ENCODE peak calls at places on chromosomes 6 and 20, in nine cellular contexts. X, Z, B, J, C, G, K, L and I are unnamed samples.

GRCh38 chr6:107956586-107957164 is 1.3 kb downstream of the SEC63 start:
- DNase-seq in X (no peak), Z (peak), B (peak), J (peak), C (no peak), G (no peak), K (no peak), L (no peak), I (no peak)

GRCh38 chr6:141492885-141493284 is 639.8 kb upstream of the GJE1 start:
- DNase-seq in X (no peak), Z (no peak), B (no peak), J (no peak), C (no peak), G (no peak), K (no peak), L (no peak), I (no peak)

GRCh38 chr6:160956300-160957035 is 35.1 kb upstream of the MAP3K4 start:
- DNase-seq in X (no peak), Z (no peak), B (no peak), J (no peak), C (no peak), G (no peak), K (no peak), L (no peak), I (no peak)

GRCh38 chr20:40563296-40563950 is 125.6 kb downstream of the MAFB start:
- DNase-seq in X (no peak), Z (no peak), B (peak), J (no peak), C (no peak), G (no peak), K (no peak), L (no peak), I (peak)

GRCh38 chr6:6749791-6750434 is 161.4 kb downstream of the LY86 start:
- DNase-seq in X (no peak), Z (no peak), B (peak), J (peak), C (peak), G (no peak), K (no peak), L (peak), I (peak)

GRCh38 chr6:51137777-51138176 is 319.1 kb downstream of the TFAP2B start:
- DNase-seq in X (no peak), Z (no peak), B (no peak), J (peak), C (no peak), G (no peak), K (no peak), L (no peak), I (no peak)

GRCh38 chr20:47668313-47669156 is 116.7 kb downstream of the SULF2 start:
- DNase-seq in X (no peak), Z (no peak), B (no peak), J (no peak), C (no peak), G (no peak), K (no peak), L (no peak), I (no peak)

GRCh38 chr20:1816384-1817381 is 78.5 kb upstream of the SIRPA start:
- DNase-seq in X (no peak), Z (no peak), B (peak), J (peak), C (no peak), G (no peak), K (peak), L (peak), I (peak)

GRCh38 chr20:25310921-25311728 is 63.2 kb downstream of the PYGB start:
- DNase-seq in X (no peak), Z (peak), B (peak), J (peak), C (no peak), G (no peak), K (no peak), L (no peak), I (peak)

GRCh38 chr6:30915591-30915946 is 1.5 kb downstream of the VARS2 start:
- DNase-seq in X (no peak), Z (peak), B (peak), J (peak), C (no peak), G (peak), K (peak), L (peak), I (peak)

GRCh38 chr6:139109558-139109957 is 25.3 kb upstream of the HECA start:
- DNase-seq in X (no peak), Z (no peak), B (peak), J (no peak), C (no peak), G (peak), K (peak), L (no peak), I (no peak)

GRCh38 chr6:87154641-87155271 is 609 bp upstream of the ZNF292 start:
- DNase-seq in X (peak), Z (peak), B (peak), J (peak), C (no peak), G (no peak), K (peak), L (peak), I (peak)

GRCh38 chr6:108760158-108761050 is 87.8 kb upstream of the ARMC2 start:
- DNase-seq in X (no peak), Z (no peak), B (peak), J (no peak), C (no peak), G (no peak), K (no peak), L (peak), I (no peak)

GRCh38 chr6:37357288-37357687 is 3.5 kb downstream of the RNF8 start:
- DNase-seq in X (no peak), Z (no peak), B (no peak), J (no peak), C (no peak), G (no peak), K (no peak), L (no peak), I (no peak)

GRCh38 chr6:11732036-11732545 is 46.5 kb downstream of the ADTRP start:
- DNase-seq in X (no peak), Z (peak), B (peak), J (no peak), C (peak), G (no peak), K (peak), L (peak), I (no peak)

GRCh38 chr6:135883045-135883444 is 31.5 kb downstream of the PDE7B start:
- DNase-seq in X (no peak), Z (no peak), B (peak), J (peak), C (no peak), G (no peak), K (no peak), L (no peak), I (no peak)

GRCh38 chr20:36728986-36729385 is 16.9 kb downstream of the NDRG3 start:
- DNase-seq in X (no peak), Z (peak), B (peak), J (peak), C (no peak), G (no peak), K (peak), L (no peak), I (peak)

GRCh38 chr6:121592955-121593665 is 157.7 kb downstream of the GJA1 start:
- DNase-seq in X (no peak), Z (no peak), B (no peak), J (no peak), C (no peak), G (no peak), K (no peak), L (no peak), I (no peak)

GRCh38 chr20:57090590-57091560 is 175.6 kb downstream of the BMP7 start:
- DNase-seq in X (no peak), Z (no peak), B (no peak), J (no peak), C (no peak), G (no peak), K (no peak), L (no peak), I (no peak)

GRCh38 chr6:84052204-84052882 is 18.8 kb downstream of the MRAP2 start:
- DNase-seq in X (no peak), Z (no peak), B (peak), J (peak), C (no peak), G (peak), K (no peak), L (peak), I (no peak)

GRCh38 chr20:59402697-59403096 is 102.3 kb downstream of the EDN3 start:
- DNase-seq in X (no peak), Z (no peak), B (no peak), J (no peak), C (no peak), G (no peak), K (no peak), L (no peak), I (no peak)

GRCh38 chr20:39600156-39600555 is 638.0 kb downstream of the DHX35 start:
- DNase-seq in X (no peak), Z (no peak), B (no peak), J (no peak), C (no peak), G (no peak), K (no peak), L (no peak), I (no peak)

GRCh38 chr6:121516331-121516730 is 80.9 kb downstream of the GJA1 start:
- DNase-seq in X (no peak), Z (no peak), B (peak), J (peak), C (no peak), G (no peak), K (no peak), L (no peak), I (peak)

GRCh38 chr6:149134531-149134933 is 183.0 kb upstream of the TAB2 start:
- DNase-seq in X (no peak), Z (no peak), B (peak), J (no peak), C (no peak), G (no peak), K (no peak), L (no peak), I (no peak)

GRCh38 chr20:52231230-52231746 is 39.7 kb upstream of the ZFP64 start:
- DNase-seq in X (no peak), Z (no peak), B (no peak), J (peak), C (no peak), G (no peak), K (no peak), L (no peak), I (no peak)

GRCh38 chr6:4185419-4185818 is 50.0 kb upstream of the ECI2 start:
- DNase-seq in X (no peak), Z (no peak), B (no peak), J (no peak), C (peak), G (no peak), K (peak), L (no peak), I (no peak)

GRCh38 chr6:97901531-97901930 is 618.5 kb upstream of the MMS22L start:
- DNase-seq in X (no peak), Z (no peak), B (no peak), J (no peak), C (no peak), G (no peak), K (no peak), L (no peak), I (peak)

GRCh38 chr6:87904041-87904440 is 143.6 kb upstream of the SPACA1 start:
- DNase-seq in X (no peak), Z (no peak), B (no peak), J (no peak), C (no peak), G (no peak), K (no peak), L (no peak), I (no peak)

GRCh38 chr6:124958149-124958548 is 4.1 kb upstream of the RNF217 start:
- DNase-seq in X (no peak), Z (no peak), B (no peak), J (no peak), C (no peak), G (no peak), K (no peak), L (no peak), I (no peak)

GRCh38 chr6:13452346-13453171 is 34.8 kb downstream of the GFOD1 start:
- DNase-seq in X (no peak), Z (no peak), B (no peak), J (no peak), C (no peak), G (no peak), K (no peak), L (no peak), I (no peak)

GRCh38 chr6:10569392-10570127 is 48.4 kb downstream of the GCNT2 start:
- DNase-seq in X (no peak), Z (no peak), B (no peak), J (no peak), C (no peak), G (no peak), K (no peak), L (no peak), I (no peak)

GRCh38 chr6:5645275-5645674 is 361.4 kb downstream of the NRN1 start:
- DNase-seq in X (no peak), Z (no peak), B (no peak), J (no peak), C (no peak), G (no peak), K (no peak), L (no peak), I (no peak)

GRCh38 chr6:158231551-158232444 is 63.6 kb downstream of the GTF2H5 start:
- DNase-seq in X (peak), Z (peak), B (peak), J (peak), C (peak), G (peak), K (peak), L (no peak), I (peak)

GRCh38 chr6:36443951-36444428 is 1.2 kb downstream of the KCTD20 start:
- DNase-seq in X (no peak), Z (peak), B (peak), J (no peak), C (no peak), G (peak), K (no peak), L (no peak), I (peak)

GRCh38 chr6:167146977-167147376 is 10.8 kb downstream of the GPR31 start:
- DNase-seq in X (no peak), Z (no peak), B (no peak), J (no peak), C (no peak), G (no peak), K (no peak), L (no peak), I (no peak)